ENCODE peak calls at places on chromosomes 1 and 21, in six cellular contexts. V, Z, Q, S, J and O are unnamed samples. For H3K9me3, the result is how much of the 10 kb centered on the place peaks cover.

GRCh38 chr1:40736085-40736531 is 44.6 kb downstream of the NFYC start:
- DNase-seq in V (no peak), Z (peak), Q (no peak), S (no peak), J (peak), O (no peak)

GRCh38 chr21:42315296-42315891 is at the start of gene TFF3:
- DNase-seq in V (no peak), Z (no peak), Q (peak), S (no peak), J (no peak), O (peak)

GRCh38 chr1:14699596-14699995 is 101.1 kb downstream of the KAZN start:
- DNase-seq in V (no peak), Z (no peak), Q (no peak), S (no peak), J (no peak), O (no peak)

GRCh38 chr1:183025782-183026774 is 2.9 kb downstream of the LAMC1 start:
- DNase-seq in V (no peak), Z (no peak), Q (no peak), S (no peak), J (no peak), O (no peak)

GRCh38 chr21:32412162-32412997 is at the start of gene EVA1C:
- DNase-seq in V (no peak), Z (peak), Q (peak), S (no peak), J (peak), O (peak)

GRCh38 chr1:154866995-154867795 is 2.9 kb downstream of the KCNN3 start:
- DNase-seq in V (no peak), Z (no peak), Q (no peak), S (no peak), J (peak), O (peak)

GRCh38 chr1:176183618-176184017 is 23.5 kb downstream of the COP1 start:
- DNase-seq in V (no peak), Z (no peak), Q (no peak), S (no peak), J (no peak), O (no peak)

GRCh38 chr21:25961042-25961441 is 209.5 kb downstream of the APP start:
- DNase-seq in V (no peak), Z (no peak), Q (no peak), S (no peak), J (peak), O (no peak)

GRCh38 chr1:41138549-41138948 is 103.6 kb downstream of the SCMH1 start:
- DNase-seq in V (no peak), Z (no peak), Q (no peak), S (no peak), J (no peak), O (no peak)

GRCh38 chr1:174965006-174965971 is 34.5 kb upstream of the CACYBP start:
- DNase-seq in V (no peak), Z (no peak), Q (no peak), S (no peak), J (no peak), O (peak)

GRCh38 chr1:89995595-89996397 is 886 bp downstream of the ZNF326 start:
- DNase-seq in V (no peak), Z (no peak), Q (no peak), S (no peak), J (peak), O (no peak)

GRCh38 chr1:85219853-85220610 is 19.2 kb upstream of the SYDE2 start:
- DNase-seq in V (no peak), Z (no peak), Q (no peak), S (no peak), J (no peak), O (no peak)

GRCh38 chr1:210445931-210446330 is 117.2 kb downstream of the HHAT start:
- DNase-seq in V (no peak), Z (no peak), Q (no peak), S (no peak), J (no peak), O (no peak)

GRCh38 chr1:213571843-213572242 is 415.9 kb upstream of the PROX1 start:
- DNase-seq in V (no peak), Z (no peak), Q (no peak), S (no peak), J (no peak), O (no peak)

GRCh38 chr1:226149806-226150205 is 36.7 kb downstream of the ACBD3 start:
- DNase-seq in V (no peak), Z (no peak), Q (peak), S (no peak), J (no peak), O (no peak)

GRCh38 chr1:4796999-4797375 is 142.6 kb downstream of the AJAP1 start:
- DNase-seq in V (no peak), Z (no peak), Q (no peak), S (no peak), J (no peak), O (no peak)

GRCh38 chr1:113874017-113874879 is 2.7 kb upstream of the PTPN22 start:
- DNase-seq in V (no peak), Z (no peak), Q (no peak), S (peak), J (peak), O (no peak)

GRCh38 chr21:44509539-44509938 is 30.5 kb downstream of the KRTAP10-1 start:
- DNase-seq in V (no peak), Z (peak), Q (peak), S (peak), J (no peak), O (peak)

GRCh38 chr1:8121261-8122159 is 95.4 kb upstream of the ERRFI1 start:
- DNase-seq in V (peak), Z (peak), Q (peak), S (peak), J (peak), O (peak)

GRCh38 chr1:42335809-42336518 is 929 bp upstream of the FOXJ3 start:
- DNase-seq in V (no peak), Z (no peak), Q (no peak), S (no peak), J (peak), O (peak)

GRCh38 chr1:52876843-52877242 is 34.3 kb downstream of the ZYG11A start:
- DNase-seq in V (no peak), Z (no peak), Q (no peak), S (no peak), J (no peak), O (no peak)

GRCh38 chr1:1432566-1432950 is 2.9 kb upstream of the VWA1 start:
- DNase-seq in V (no peak), Z (no peak), Q (no peak), S (no peak), J (no peak), O (no peak)

GRCh38 chr1:4053160-4053748 is 153.2 kb upstream of the C1orf174 start:
- DNase-seq in V (no peak), Z (no peak), Q (no peak), S (no peak), J (no peak), O (no peak)

GRCh38 chr1:55702064-55702463 is 486.9 kb upstream of the USP24 start:
- DNase-seq in V (no peak), Z (no peak), Q (no peak), S (peak), J (peak), O (no peak)

GRCh38 chr21:33947451-33948095 is 32.0 kb upstream of the ATP5PO start:
- DNase-seq in V (peak), Z (peak), Q (peak), S (peak), J (peak), O (peak)

GRCh38 chr21:33949516-33950424 is 34.2 kb upstream of the ATP5PO start:
- DNase-seq in V (no peak), Z (no peak), Q (no peak), S (no peak), J (no peak), O (no peak)

GRCh38 chr21:33948951-33949444 is 33.4 kb upstream of the ATP5PO start:
- DNase-seq in V (no peak), Z (no peak), Q (no peak), S (no peak), J (no peak), O (no peak)

GRCh38 chr21:33950425-33951079 is 34.9 kb upstream of the ATP5PO start:
- DNase-seq in V (no peak), Z (no peak), Q (no peak), S (no peak), J (no peak), O (no peak)

GRCh38 chr21:33948096-33948950 is 32.7 kb upstream of the ATP5PO start:
- DNase-seq in V (no peak), Z (peak), Q (peak), S (peak), J (peak), O (peak)
- TF ChIP-seq POLR2AphosphoS5 in V (no peak), Z (no peak), Q (no peak), S (no peak), J (no peak), O (no peak)

GRCh38 chr1:227661495-227661894 is 73.6 kb downstream of the JMJD4 start:
- DNase-seq in V (no peak), Z (no peak), Q (no peak), S (no peak), J (no peak), O (no peak)
- H3K9me3 ChIP-seq in V (half or more), Z (half or more), Q (under half), S (half or more), J (under half), O (half or more)

DNA sequence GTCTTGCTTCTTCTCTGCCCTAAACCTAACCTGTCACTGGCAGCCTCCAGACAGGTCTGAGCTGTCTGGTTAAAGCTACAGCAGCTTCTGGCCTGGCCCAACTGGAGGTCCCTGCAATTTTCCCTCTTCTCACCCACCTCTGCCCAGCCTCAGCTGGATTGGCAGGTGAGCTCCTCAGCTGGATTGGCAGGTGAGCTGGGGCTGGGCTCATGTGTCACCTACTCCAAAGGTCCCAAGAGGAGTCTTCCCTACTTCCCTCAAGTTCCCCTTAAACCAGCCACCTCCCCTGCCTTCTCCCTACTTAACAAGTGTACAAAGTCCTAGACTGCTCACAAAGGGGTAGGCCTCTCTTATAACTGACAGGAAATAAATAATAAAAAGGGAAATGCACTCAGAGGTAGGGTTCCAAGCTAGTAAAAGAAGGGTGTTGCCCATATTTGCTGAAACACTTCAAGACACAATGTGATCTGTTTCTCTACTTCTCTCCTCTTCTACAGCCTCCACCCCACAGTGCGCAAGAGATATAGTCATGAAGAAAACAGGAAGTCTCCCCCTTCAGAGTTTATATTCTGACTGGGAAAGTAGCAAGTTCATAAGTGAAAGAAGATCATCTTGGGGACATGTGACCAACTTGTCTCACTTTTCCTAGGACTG is at the start of gene GPA33:
- DNase-seq in V (no peak), Z (no peak), Q (no peak), S (no peak), J (no peak), O (no peak)
- H3K4me3 ChIP-seq in V (no peak), Z (no peak), Q (no peak), S (no peak), J (no peak), O (no peak)

DNA sequence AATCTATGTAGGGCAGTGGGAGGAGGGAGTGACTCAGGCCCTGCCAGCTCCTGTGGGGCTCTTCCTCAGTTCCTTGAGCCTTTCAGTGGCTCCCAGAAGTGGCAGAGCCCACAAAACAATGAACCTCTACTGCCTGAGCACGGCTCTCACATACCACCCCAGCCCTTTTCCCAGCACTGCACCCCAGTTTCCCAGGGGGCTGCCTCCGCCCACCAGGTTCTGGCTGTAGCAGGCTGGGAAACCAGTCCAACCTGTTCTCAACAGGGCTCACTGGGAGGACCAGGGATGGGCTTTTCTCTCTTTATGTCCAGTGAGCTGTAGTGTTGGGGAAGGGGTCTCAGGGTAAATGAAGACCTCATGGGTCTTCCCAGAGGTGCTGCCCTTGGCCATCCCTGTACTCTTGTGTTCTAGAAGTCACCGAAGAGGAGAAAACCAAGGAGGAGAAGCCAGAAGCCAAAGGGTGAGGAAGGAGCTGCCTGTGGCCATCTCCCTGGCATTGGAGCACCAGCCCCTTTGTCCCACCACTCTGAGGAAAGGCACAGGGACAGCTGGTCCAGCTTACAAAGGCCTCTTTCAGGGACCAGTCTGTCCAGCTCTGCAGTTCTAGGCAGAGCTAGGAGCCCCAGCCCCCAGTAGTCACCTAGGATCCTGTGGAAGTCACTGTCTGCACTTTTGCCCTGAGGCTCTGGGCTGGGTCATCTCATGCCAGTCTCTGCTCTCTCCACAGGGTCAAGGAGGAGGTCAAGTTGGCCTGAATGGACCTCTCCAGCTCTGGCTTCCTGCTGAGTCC is 3.5 kb downstream of the MARCKSL1 start:
- DNase-seq in V (no peak), Z (no peak), Q (peak), S (no peak), J (no peak), O (no peak)
- TF ChIP-seq POLR2AphosphoS5 in V (peak), Z (no peak), Q (no peak), S (no peak), J (peak), O (no peak)

GRCh38 chr1:83053446-83053845 is 945.5 kb downstream of the TTLL7 start:
- DNase-seq in V (no peak), Z (no peak), Q (no peak), S (no peak), J (no peak), O (no peak)
- H3K9me3 ChIP-seq in V (under half), Z (under half), Q (under half), S (under half), J (under half), O (under half)